ENCODE peak calls at places on chromosomes 16 and 17, in four cellular contexts. R is C1 segment of cervical spinal cord, H is H9, N is kidney tubule cell. Q is an unnamed sample.

GRCh38 chr17:70422862-70423261 is 253.5 kb downstream of the KCNJ2 start:
- DNase-seq in R (no peak), H (no peak), N (no peak), Q (no peak)

GRCh38 chr16:1050921-1051320 is 21.6 kb upstream of the SSTR5 start:
- DNase-seq in R (no peak), H (no peak), N (no peak), Q (no peak)

GRCh38 chr16:84519855-84520254 is 15.4 kb upstream of the MEAK7 start:
- DNase-seq in R (no peak), H (no peak), N (no peak), Q (no peak)

GRCh38 chr16:2980227-2981176 is at the start of gene PKMYT1:
- DNase-seq in R (peak), H (peak), N (peak), Q (peak)

GRCh38 chr16:3282103-3282746 is 1.1 kb upstream of the ZNF263 start:
- DNase-seq in R (no peak), H (peak), N (peak), Q (no peak)

GRCh38 chr16:10961231-10961630 is 16.9 kb downstream of the CLEC16A start:
- DNase-seq in R (no peak), H (no peak), N (peak), Q (peak)

GRCh38 chr17:2238432-2239169 is 65.0 kb downstream of the SMG6 start:
- DNase-seq in R (peak), H (no peak), N (no peak), Q (no peak)

GRCh38 chr17:53950858-53951250 is 128.1 kb downstream of the KIF2B start:
- DNase-seq in R (no peak), H (no peak), N (no peak), Q (no peak)

GRCh38 chr17:59786213-59786535 is 78.7 kb downstream of the VMP1 start:
- DNase-seq in R (no peak), H (no peak), N (no peak), Q (no peak)